ENCODE peak calls at places on chromosomes 4 and X, in five cellular contexts. One of them, this sample, is unnamed.

GRCh38 chr4:163404570-163404969 is 60.9 kb downstream of the NPY5R start:
- DNase-seq in T-helper 2 cell: no peak
- DNase-seq in NAMALWA: no peak
- DNase-seq in C1 segment of cervical spinal cord: no peak
- DNase-seq in midbrain: no peak
- DNase-seq in this sample: no peak

GRCh38 chr4:149371021-149371420 is 444.6 kb downstream of the IQCM start:
- DNase-seq in T-helper 2 cell: no peak
- DNase-seq in NAMALWA: peak
- DNase-seq in C1 segment of cervical spinal cord: no peak
- DNase-seq in midbrain: peak
- DNase-seq in this sample: no peak

GRCh38 chr4:81607947-81608346 is 136.2 kb upstream of the RASGEF1B start:
- DNase-seq in T-helper 2 cell: no peak
- DNase-seq in NAMALWA: no peak
- DNase-seq in C1 segment of cervical spinal cord: no peak
- DNase-seq in midbrain: no peak
- DNase-seq in this sample: no peak

GRCh38 chrX:1213971-1214370 is 1.5 kb upstream of the CRLF2 start:
- DNase-seq in T-helper 2 cell: no peak
- DNase-seq in NAMALWA: no peak
- DNase-seq in C1 segment of cervical spinal cord: no peak
- DNase-seq in midbrain: no peak
- DNase-seq in this sample: no peak

GRCh38 chr4:136687118-136687517 is 845.2 kb downstream of the PCDH18 start:
- DNase-seq in T-helper 2 cell: no peak
- DNase-seq in NAMALWA: peak
- DNase-seq in C1 segment of cervical spinal cord: no peak
- DNase-seq in midbrain: peak
- DNase-seq in this sample: no peak

GRCh38 chr4:71201817-71202576 is 136.8 kb upstream of the SLC4A4 start:
- DNase-seq in T-helper 2 cell: no peak
- DNase-seq in NAMALWA: no peak
- DNase-seq in C1 segment of cervical spinal cord: no peak
- DNase-seq in midbrain: no peak
- DNase-seq in this sample: no peak

GRCh38 chr4:168273838-168274237 is 44.7 kb downstream of the DDX60 start:
- DNase-seq in T-helper 2 cell: no peak
- DNase-seq in NAMALWA: no peak
- DNase-seq in C1 segment of cervical spinal cord: no peak
- DNase-seq in midbrain: no peak
- DNase-seq in this sample: no peak

GRCh38 chr4:5545271-5545670 is 163.1 kb downstream of the EVC2 start:
- DNase-seq in T-helper 2 cell: no peak
- DNase-seq in NAMALWA: no peak
- DNase-seq in C1 segment of cervical spinal cord: no peak
- DNase-seq in midbrain: no peak
- DNase-seq in this sample: no peak

This sample was measured in activated CD4-positive, alpha-beta T cell treated with anti-CD3 and anti-CD28 coated beads, Interleukin-2, amount 10 ng/mL, durations not matched to agents 7 days and 5 days.